ENCODE peak calls at places on chromosome 10, in four cellular contexts. E is astrocyte of the spinal cord, Q is heart left ventricle, S is H7. Z is an unnamed sample.

GRCh38 chr10:131273476-131273875 is 38.0 kb downstream of the TCERG1L start:
- DNase-seq in Q (no peak), S (peak), E (no peak), Z (no peak)

GRCh38 chr10:63702107-63702506 is 180.9 kb downstream of the REEP3 start:
- DNase-seq in E (no peak), S (no peak), Q (no peak), Z (no peak)

GRCh38 chr10:122120008-122120744 is 131.2 kb downstream of the TACC2 start:
- DNase-seq in Q (no peak), E (no peak), S (peak), Z (no peak)

GRCh38 chr10:94300042-94300441 is 62.7 kb downstream of the NOC3L start:
- DNase-seq in Q (no peak), E (no peak), S (no peak), Z (no peak)

GRCh38 chr10:50216894-50217293 is 34.4 kb downstream of the ASAH2 start:
- DNase-seq in Q (no peak), E (peak), S (peak), Z (peak)

GRCh38 chr10:88032566-88032965 is 169.1 kb downstream of the PTEN start:
- DNase-seq in E (peak), Q (no peak), S (no peak), Z (peak)

GRCh38 chr10:69451784-69452251 is 553 bp downstream of the TSPAN15 start:
- DNase-seq in Q (no peak), E (no peak), S (peak), Z (no peak)

GRCh38 chr10:92239600-92240288 is 51.1 kb downstream of the CPEB3 start:
- DNase-seq in S (peak), E (no peak), Q (peak), Z (peak)

GRCh38 chr10:117936136-117936535 is 110.6 kb downstream of the RAB11FIP2 start:
- DNase-seq in Q (no peak), S (no peak), E (no peak), Z (peak)

GRCh38 chr10:105070980-105071379 is 429.9 kb downstream of the SORCS3 start:
- DNase-seq in E (no peak), Q (no peak), S (no peak), Z (no peak)

GRCh38 chr10:60420991-60421894 is 31.6 kb upstream of the ANK3 start:
- DNase-seq in E (no peak), Q (no peak), S (no peak), Z (no peak)

GRCh38 chr10:85791846-85792532 is 574.6 kb downstream of the GRID1 start:
- DNase-seq in S (no peak), E (peak), Q (no peak), Z (no peak)

GRCh38 chr10:103921248-103921647 is 3.3 kb upstream of the STN1 start:
- DNase-seq in S (no peak), Q (no peak), E (no peak), Z (no peak)

GRCh38 chr10:132708441-132708840 is 77.5 kb downstream of the NKX6-2 start:
- DNase-seq in E (no peak), Q (peak), S (no peak), Z (no peak)

GRCh38 chr10:97075421-97075820 is 110.3 kb downstream of the SLIT1 start:
- DNase-seq in E (no peak), Q (peak), S (no peak), Z (no peak)

Z was measured in AG08395.